ENCODE peak calls at places on chromosomes 12 and 14, in six cellular contexts. J, C, B, I, S and T are unnamed samples.
A peak's percentile ranks its signal among the peaks of the same experiment; 100 is the strongest.

GRCh38 chr14:94423465-94424056 is 29.0 kb downstream of the SERPINA11 start:
- DNase-seq in J (peak; percentile 55), C (peak; percentile 69), B (peak; percentile 83), I (peak; percentile 90), S (peak; percentile 89), T (peak; percentile 80)

GRCh38 chr12:32822344-32822743 is 66.6 kb upstream of the YARS2 start:
- DNase-seq in J (no peak), C (no peak), B (no peak), I (no peak), S (no peak), T (no peak)

GRCh38 chr14:70907172-70907995 is at the start of gene PCNX1:
- DNase-seq in J (peak; percentile 83), C (peak; percentile 87), B (peak; percentile 88), I (peak; percentile 93), S (peak; percentile 98), T (peak; percentile 95)

GRCh38 chr12:3009780-3010179 is 50.6 kb downstream of the TEAD4 start:
- DNase-seq in J (no peak), C (no peak), B (no peak), I (no peak), S (no peak), T (no peak)

GRCh38 chr12:101902641-101903040 is 25.3 kb downstream of the DRAM1 start:
- DNase-seq in J (no peak), C (no peak), B (no peak), I (no peak), S (no peak), T (no peak)

GRCh38 chr12:57250956-57251355 is at the start of gene STAC3:
- DNase-seq in J (no peak), C (no peak), B (no peak), I (no peak), S (no peak), T (no peak)

GRCh38 chr12:75823475-75823874 is 208.1 kb downstream of the PHLDA1 start:
- DNase-seq in J (peak; percentile 50), C (no peak), B (no peak), I (no peak), S (no peak), T (no peak)

GRCh38 chr14:104596451-104596918 is 8.1 kb downstream of the TMEM179 start:
- DNase-seq in J (no peak), C (peak; percentile 16), B (no peak), I (no peak), S (peak; percentile 57), T (no peak)

GRCh38 chr14:30719137-30719536 is 97.0 kb downstream of the SCFD1 start:
- DNase-seq in J (no peak), C (no peak), B (no peak), I (no peak), S (no peak), T (no peak)

GRCh38 chr14:31969371-31969770 is 107.7 kb upstream of the ARHGAP5 start:
- DNase-seq in J (peak; percentile 68), C (no peak), B (no peak), I (no peak), S (no peak), T (no peak)

GRCh38 chr12:106681210-106681609 is 93.3 kb upstream of the RIC8B start:
- DNase-seq in J (no peak), C (no peak), B (no peak), I (no peak), S (no peak), T (no peak)

GRCh38 chr14:36091096-36091495 is 85.4 kb downstream of the PTCSC3 start:
- DNase-seq in J (peak; percentile 96), C (no peak), B (peak; percentile 25), I (no peak), S (no peak), T (no peak)

GRCh38 chr12:109475993-109476806 is 900 bp downstream of the KCTD10 start:
- DNase-seq in J (peak; percentile 26), C (no peak), B (peak; percentile 29), I (no peak), S (no peak), T (no peak)

GRCh38 chr14:38074091-38074490 is 133.6 kb upstream of the SSTR1 start:
- DNase-seq in J (no peak), C (no peak), B (no peak), I (no peak), S (no peak), T (no peak)

GRCh38 chr12:123075591-123076171 is 75.2 kb downstream of the PITPNM2 start:
- DNase-seq in J (peak; percentile 58), C (peak; percentile 75), B (no peak), I (no peak), S (peak; percentile 66), T (peak; percentile 49)
- TF ChIP-seq CTCF in J (no peak), C (peak; percentile 40), B (no peak), I (no peak), S (no peak), T (no peak)

DNA sequence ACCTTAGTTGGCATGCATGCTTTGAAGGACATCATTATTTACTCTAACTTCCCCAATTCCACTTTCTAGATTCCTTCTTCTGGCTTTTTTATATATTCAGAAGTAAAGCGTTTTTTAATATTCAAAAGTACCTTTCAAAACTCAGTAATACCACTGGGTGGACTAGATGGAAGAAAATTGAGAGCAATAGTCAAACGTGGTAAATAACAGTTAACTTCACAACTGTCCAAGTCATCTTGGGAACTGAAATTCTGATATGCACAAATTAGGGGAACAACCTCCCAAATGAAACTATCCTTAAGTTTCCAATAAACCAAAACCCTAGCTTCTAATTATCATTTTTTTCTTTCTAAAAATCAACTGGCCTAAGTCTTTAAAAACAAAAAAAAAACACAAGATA is 9.0 kb downstream of the SINHCAF start:
- DNase-seq in J (no peak), C (no peak), B (no peak), I (no peak), S (no peak), T (no peak)
- H3K4me3 ChIP-seq in J (peak overlapping the region; percentile 57), C (no peak overlapping the region), B (peak overlapping the region; percentile 50), I (no peak overlapping the region), S (peak overlapping the region; percentile 12), T (peak overlapping the region; percentile 94)

DNA sequence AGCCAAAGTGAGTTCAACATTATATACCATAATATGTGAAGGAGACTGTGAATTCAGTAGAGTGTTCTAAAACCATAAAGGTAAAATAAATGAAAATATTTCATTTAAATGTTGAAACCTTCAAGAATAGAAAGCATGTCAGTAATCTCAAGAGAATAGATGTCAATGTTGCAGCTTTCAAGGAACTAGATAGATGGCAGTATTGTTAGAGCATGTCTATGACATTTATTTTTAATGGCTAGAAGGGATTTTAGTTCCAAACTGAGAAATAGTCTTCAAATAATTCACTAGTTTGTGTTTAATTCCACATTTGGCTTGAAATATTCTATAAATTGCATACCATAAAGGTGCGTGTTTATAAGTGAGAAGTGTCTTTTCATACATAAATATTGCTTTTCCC is 326.5 kb downstream of the FLRT2 start:
- DNase-seq in J (no peak), C (no peak), B (no peak), I (no peak), S (no peak), T (no peak)
- TF ChIP-seq CTCF in J (no peak), C (no peak), B (no peak), I (no peak), S (no peak), T (no peak)

GRCh38 chr14:100569734-100570251 is 17.4 kb downstream of the BEGAIN start:
- DNase-seq in J (no peak), C (no peak), B (no peak), I (no peak), S (no peak), T (no peak)

GRCh38 chr14:100567877-100568163 is 19.4 kb downstream of the BEGAIN start:
- DNase-seq in J (no peak), C (no peak), B (no peak), I (no peak), S (no peak), T (no peak)

GRCh38 chr14:100568998-100569733 is 18.1 kb downstream of the BEGAIN start:
- DNase-seq in J (peak; percentile 25), C (no peak), B (no peak), I (no peak), S (no peak), T (no peak)

GRCh38 chr14:100567009-100567876 is 20.0 kb downstream of the BEGAIN start:
- DNase-seq in J (no peak), C (no peak), B (no peak), I (no peak), S (no peak), T (no peak)

GRCh38 chr14:100568164-100568997 is 18.8 kb downstream of the BEGAIN start:
- DNase-seq in J (no peak), C (no peak), B (no peak), I (no peak), S (no peak), T (no peak)
- H3K4me3 ChIP-seq in J (peak overlapping the region; percentile 27), C (peak overlapping the region; percentile 40), B (no peak overlapping the region), I (peak overlapping the region; percentile 51), S (peak overlapping the region; percentile 15), T (no peak overlapping the region)